ENCODE peak calls at places on chromosome 5, in eight cellular contexts. N is GM23248; U is heart left ventricle; G is CD8-positive, alpha-beta memory T cell; E is lung; H is heart right ventricle; D is A549; Y is neural progenitor cell. V is an unnamed sample.

GRCh38 chr5:24188196-24188595 is 456.6 kb downstream of the CDH10 start:
- DNase-seq in U (no peak), N (peak; percentile 53), Y (no peak), H (no peak), D (no peak), E (no peak), G (no peak), V (no peak)

GRCh38 chr5:136780518-136780917 is 415.2 kb upstream of the TRPC7 start:
- DNase-seq in H (no peak), U (no peak), N (no peak), E (no peak), G (no peak), D (no peak), Y (peak; percentile 9), V (no peak)

GRCh38 chr5:465591-466403 is 22.8 kb downstream of the EXOC3 start:
- DNase-seq in N (no peak), U (no peak), D (no peak), H (no peak), Y (no peak), E (no peak), G (no peak), V (no peak)

GRCh38 chr5:5424736-5425135 is 2.3 kb downstream of the ICE1 start:
- DNase-seq in U (no peak), D (no peak), Y (no peak), N (peak; percentile 19), H (no peak), E (no peak), G (no peak), V (no peak)

GRCh38 chr5:123220616-123221146 is 131.6 kb downstream of the PRDM6 start:
- DNase-seq in G (no peak), U (no peak), N (no peak), Y (peak; percentile 59), H (no peak), D (no peak), E (no peak), V (no peak)

GRCh38 chr5:123344819-123345426 is 78.3 kb downstream of the CEP120 start:
- DNase-seq in N (peak; percentile 78), G (no peak), D (peak; percentile 2), H (peak; percentile 14), E (no peak), U (no peak), Y (peak; percentile 59), V (no peak)

GRCh38 chr5:179554981-179555380 is 4.6 kb downstream of the RUFY1 start:
- DNase-seq in G (no peak), E (no peak), Y (no peak), D (no peak), H (no peak), U (no peak), N (no peak), V (no peak)

GRCh38 chr5:73532195-73532594 is 33.2 kb downstream of the ANKRA2 start:
- DNase-seq in U (no peak), H (no peak), D (no peak), N (no peak), G (no peak), E (peak; percentile 15), Y (no peak), V (no peak)

GRCh38 chr5:51380603-51381207 is 2.5 kb upstream of the ISL1 start:
- DNase-seq in D (peak; percentile 16), G (no peak), Y (peak; percentile 70), N (peak; percentile 48), E (no peak), H (no peak), U (no peak), V (no peak)

GRCh38 chr5:74179183-74179582 is 461.3 kb downstream of the ENC1 start:
- DNase-seq in N (peak; percentile 85), H (no peak), G (no peak), U (no peak), E (no peak), Y (peak; percentile 43), D (no peak), V (no peak)

GRCh38 chr5:170135796-170136490 is 30.2 kb downstream of the FOXI1 start:
- DNase-seq in N (no peak), D (no peak), G (no peak), U (no peak), E (peak; percentile 14), Y (no peak), H (no peak), V (no peak)

GRCh38 chr5:54659651-54660050 is 142.1 kb downstream of the SNX18 start:
- DNase-seq in D (no peak), G (no peak), U (no peak), H (no peak), Y (no peak), N (peak; percentile 65), E (no peak), V (peak; percentile 89)

GRCh38 chr5:1550287-1551076 is 26.7 kb upstream of the LPCAT1 start:
- DNase-seq in N (no peak), Y (no peak), H (no peak), U (no peak), E (peak; percentile 27), D (no peak), G (no peak), V (no peak)

GRCh38 chr5:180116441-180117377 is 45.1 kb upstream of the RNF130 start:
- DNase-seq in D (peak; percentile 67), N (no peak), E (no peak), Y (peak; percentile 37), U (no peak), G (no peak), H (no peak), V (no peak)

GRCh38 chr5:154756203-154756870 is 1.2 kb downstream of the LARP1 start:
- DNase-seq in H (peak; percentile 39), N (peak; percentile 65), E (peak; percentile 57), D (no peak), G (peak; percentile 10), Y (peak; percentile 54), U (peak; percentile 41), V (peak; percentile 71)

GRCh38 chr5:58183078-58183885 is 276.6 kb downstream of the PLK2 start:
- DNase-seq in U (no peak), D (no peak), H (no peak), G (no peak), E (no peak), N (no peak), Y (no peak), V (no peak)

GRCh38 chr5:141874262-141874964 is 3.8 kb downstream of the PCDH1 start:
- DNase-seq in D (no peak), U (no peak), N (no peak), Y (peak; percentile 36), G (no peak), H (peak; percentile 46), E (no peak), V (no peak)

GRCh38 chr5:91158011-91158410 is 225.1 kb downstream of the ARRDC3 start:
- DNase-seq in D (no peak), E (no peak), N (no peak), Y (no peak), U (no peak), H (no peak), G (no peak), V (no peak)

GRCh38 chr5:91159647-91160046 is 223.5 kb downstream of the ARRDC3 start:
- DNase-seq in H (no peak), G (no peak), D (no peak), U (no peak), N (no peak), Y (no peak), E (no peak), V (no peak)

GRCh38 chr5:91154338-91154737 is 228.8 kb downstream of the ARRDC3 start:
- DNase-seq in H (no peak), E (no peak), Y (no peak), N (no peak), U (no peak), G (no peak), D (no peak), V (no peak)

GRCh38 chr5:91151947-91152346 is 231.2 kb downstream of the ARRDC3 start:
- DNase-seq in H (peak; percentile 55), D (peak; percentile 48), E (peak; percentile 91), N (peak; percentile 88), G (no peak), Y (no peak), U (peak; percentile 39), V (peak; percentile 87)

DNA sequence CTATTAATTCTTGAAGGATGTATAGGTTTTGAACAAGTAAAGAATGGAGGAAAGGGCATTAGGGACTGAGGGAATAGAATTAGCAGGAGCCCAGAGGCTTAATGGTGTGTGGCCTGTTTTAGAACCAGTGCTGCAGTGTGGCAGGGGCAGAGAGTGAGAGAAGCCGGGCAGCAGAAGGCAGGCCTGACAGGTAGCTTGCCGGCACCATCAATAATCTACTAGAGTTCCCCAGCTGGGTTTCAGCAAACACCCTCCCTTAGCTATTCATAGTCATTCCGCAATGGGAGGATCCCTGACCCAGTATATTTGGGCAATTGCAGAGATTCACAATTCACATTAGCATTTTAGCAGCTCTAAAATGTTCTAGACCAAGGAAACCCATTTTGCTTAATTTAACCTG is 227.9 kb downstream of the ARRDC3 start:
- DNase-seq in Y (no peak), D (no peak), G (no peak), E (no peak), U (no peak), H (no peak), N (no peak), V (no peak)
- H3K27ac ChIP-seq in Y (no peak overlapping the region), D (no peak overlapping the region), G (no peak overlapping the region), E (no peak overlapping the region), U (no peak overlapping the region), H (no peak overlapping the region), N (no peak overlapping the region), V (peak overlapping the region; percentile 80)

DNA sequence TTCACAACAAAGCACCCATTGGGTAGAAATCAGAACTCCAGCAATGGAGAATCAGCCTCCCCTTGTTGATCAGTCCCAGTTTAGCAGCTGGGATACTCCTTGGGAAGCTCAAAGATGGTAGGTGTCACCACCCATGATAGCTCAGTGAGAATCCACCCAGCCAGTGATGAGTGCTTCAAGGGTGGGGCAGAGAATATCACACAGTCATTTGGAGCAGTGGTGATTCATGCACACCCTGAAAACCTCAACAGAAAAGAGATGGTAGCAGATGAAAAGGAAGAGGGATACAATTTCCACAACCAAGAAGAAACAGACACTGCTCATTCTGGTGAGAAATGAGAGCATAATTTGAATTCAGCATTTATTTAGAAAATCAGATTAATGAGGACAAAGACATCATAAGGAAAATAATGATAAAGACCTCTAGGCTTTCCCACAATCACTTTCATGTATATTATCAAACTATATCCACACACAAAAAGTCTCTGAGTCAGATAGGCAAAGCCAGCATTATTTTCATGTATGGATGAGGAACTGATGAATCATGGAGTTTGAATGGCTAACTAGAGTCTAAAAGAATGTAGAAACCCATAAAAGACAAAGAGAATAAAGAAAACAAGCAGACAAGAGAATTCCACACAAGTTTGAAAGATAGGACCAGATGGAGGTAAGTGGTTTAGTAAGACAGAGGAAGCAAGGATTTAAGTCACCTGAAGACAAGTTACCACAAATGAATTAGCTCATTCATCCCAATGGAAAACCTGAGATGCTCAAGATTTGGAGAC is 82.9 kb downstream of the FEM1C start:
- DNase-seq in Y (no peak), D (peak; percentile 38), H (no peak), G (no peak), U (no peak), N (peak; percentile 93), E (no peak), V (no peak)
- H3K27ac ChIP-seq in Y (no peak overlapping the region), D (peak overlapping the region; percentile 82), H (peak overlapping the region; percentile 86), G (no peak overlapping the region), U (no peak overlapping the region), N (peak overlapping the region; percentile 97), E (peak overlapping the region; percentile 82), V (no peak overlapping the region)

GRCh38 chr5:177508837-177509236 is 789 bp downstream of the DOK3 start:
- DNase-seq in H (no peak), Y (no peak), E (no peak), D (no peak), U (no peak), N (no peak), G (no peak), V (no peak)
- H3K27ac ChIP-seq in H (peak overlapping the region; percentile 57), Y (no peak overlapping the region), E (no peak overlapping the region), D (no peak overlapping the region), U (no peak overlapping the region), N (no peak overlapping the region), G (peak overlapping the region; percentile 57), V (no peak overlapping the region)

GRCh38 chr5:14782591-14782990 is 89.0 kb downstream of the ANKH start:
- DNase-seq in U (no peak), D (no peak), N (no peak), Y (no peak), H (no peak), E (no peak), G (no peak), V (no peak)
- H3K27ac ChIP-seq in U (no peak overlapping the region), D (no peak overlapping the region), N (no peak overlapping the region), Y (no peak overlapping the region), H (no peak overlapping the region), E (no peak overlapping the region), G (no peak overlapping the region), V (no peak overlapping the region)

V was measured in ascending aorta.